ENCODE peak calls at places on chromosome X, in eight cellular contexts. D is mesendoderm; S is sigmoid colon; V is vagina; J is astrocyte of the spinal cord; R is GM23248; O is effector memory CD4-positive, alpha-beta T cell; A is astrocyte of the cerebellum. X is an unnamed sample.

GRCh38 chrX:80550722-80551121 is 130.5 kb downstream of the TENT5D start:
- DNase-seq in D (peak; percentile 76), S (no peak), V (no peak), J (no peak), R (peak; percentile 0), O (no peak), A (no peak), X (no peak)

GRCh38 chrX:155880586-155881157 is 473 bp upstream of the VAMP7 start:
- DNase-seq in D (no peak), S (no peak), V (no peak), J (no peak), R (peak; percentile 52), O (no peak), A (no peak), X (no peak)

GRCh38 chrX:97374266-97374665 is 490.6 kb downstream of the RPA4 start:
- DNase-seq in D (no peak), S (no peak), V (no peak), J (no peak), R (no peak), O (no peak), A (no peak), X (no peak)

GRCh38 chrX:118530537-118530936 is 34.9 kb downstream of the DOCK11 start:
- DNase-seq in D (no peak), S (no peak), V (no peak), J (no peak), R (peak; percentile 58), O (no peak), A (no peak), X (no peak)

GRCh38 chrX:100812216-100813158 is 7.7 kb upstream of the CSTF2 start:
- DNase-seq in D (peak; percentile 87), S (no peak), V (no peak), J (no peak), R (no peak), O (no peak), A (no peak), X (no peak)

GRCh38 chrX:150449313-150449712 is 86.2 kb downstream of the MAMLD1 start:
- DNase-seq in D (no peak), S (no peak), V (no peak), J (no peak), R (no peak), O (no peak), A (no peak), X (no peak)

GRCh38 chrX:11329016-11329415 is 35.8 kb downstream of the AMELX start:
- DNase-seq in D (no peak), S (no peak), V (no peak), J (no peak), R (peak; percentile 47), O (no peak), A (no peak), X (no peak)

GRCh38 chrX:109886122-109886761 is 116.7 kb upstream of the TMEM164 start:
- DNase-seq in D (peak; percentile 39), S (no peak), V (no peak), J (peak; percentile 37), R (peak; percentile 62), O (no peak), A (peak; percentile 34), X (no peak)

GRCh38 chrX:11049976-11050375 is 61.2 kb upstream of the HCCS start:
- DNase-seq in D (no peak), S (no peak), V (no peak), J (no peak), R (no peak), O (no peak), A (no peak), X (no peak)

GRCh38 chrX:16305187-16305586 is 137.9 kb downstream of the MAGEB17 start:
- DNase-seq in D (no peak), S (no peak), V (no peak), J (no peak), R (no peak), O (no peak), A (no peak), X (no peak)

GRCh38 chrX:69070949-69071650 is 94.2 kb downstream of the PJA1 start:
- DNase-seq in D (no peak), S (peak; percentile 76), V (no peak), J (no peak), R (peak; percentile 25), O (no peak), A (no peak), X (no peak)

GRCh38 chrX:138928737-138929459 is 217.4 kb upstream of the FGF13 start:
- DNase-seq in D (no peak), S (no peak), V (no peak), J (no peak), R (no peak), O (no peak), A (no peak), X (no peak)

GRCh38 chrX:150352581-150352980 is 10.5 kb upstream of the MAMLD1 start:
- DNase-seq in D (no peak), S (no peak), V (no peak), J (no peak), R (no peak), O (no peak), A (no peak), X (no peak)

GRCh38 chrX:21770631-21771321 is 12.9 kb upstream of the SMPX start:
- DNase-seq in D (peak; percentile 61), S (no peak), V (no peak), J (no peak), R (no peak), O (no peak), A (no peak), X (no peak)

GRCh38 chrX:118499295-118499694 is 3.7 kb downstream of the DOCK11 start:
- DNase-seq in D (peak; percentile 61), S (no peak), V (no peak), J (no peak), R (no peak), O (no peak), A (no peak), X (no peak)

GRCh38 chrX:40148439-40149285 is 50.9 kb upstream of the BCOR start:
- DNase-seq in D (peak; percentile 45), S (no peak), V (no peak), J (no peak), R (no peak), O (no peak), A (no peak), X (no peak)

GRCh38 chrX:11557120-11557519 is 108.6 kb downstream of the ARHGAP6 start:
- DNase-seq in D (no peak), S (no peak), V (no peak), J (peak; percentile 53), R (peak; percentile 77), O (no peak), A (peak; percentile 6), X (peak; percentile 12)

GRCh38 chrX:103467156-103467555 is 52.1 kb downstream of the RAB40A start:
- DNase-seq in D (no peak), S (no peak), V (no peak), J (no peak), R (peak; percentile 26), O (no peak), A (no peak), X (no peak)

GRCh38 chrX:116185163-116185562 is 14.6 kb downstream of the AGTR2 start:
- DNase-seq in D (no peak), S (no peak), V (no peak), J (no peak), R (no peak), O (no peak), A (no peak), X (no peak)

GRCh38 chrX:14029425-14030247 is at the start of gene GEMIN8:
- DNase-seq in D (peak; percentile 94), S (peak; percentile 94), V (no peak), J (peak; percentile 92), R (peak; percentile 88), O (peak; percentile 87), A (peak; percentile 42), X (peak; percentile 44)

GRCh38 chrX:14029039-14029424 is 660 bp downstream of the GEMIN8 start:
- DNase-seq in D (peak; percentile 51), S (no peak), V (no peak), J (no peak), R (no peak), O (no peak), A (no peak), X (no peak)

GRCh38 chrX:14027031-14027430 is 2.7 kb downstream of the GEMIN8 start:
- DNase-seq in D (no peak), S (no peak), V (no peak), J (peak; percentile 17), R (peak; percentile 23), O (no peak), A (no peak), X (no peak)

GRCh38 chrX:14027511-14028019 is 2.1 kb downstream of the GEMIN8 start:
- DNase-seq in D (no peak), S (no peak), V (no peak), J (peak; percentile 65), R (peak; percentile 77), O (no peak), A (no peak), X (no peak)

GRCh38 chrX:14028473-14028872 is 1.2 kb downstream of the GEMIN8 start:
- DNase-seq in D (no peak), S (no peak), V (no peak), J (no peak), R (no peak), O (no peak), A (no peak), X (no peak)
- H3K4me3 ChIP-seq in D (no peak overlapping the region), S (peak overlapping the region; percentile 62), V (no peak overlapping the region), J (peak overlapping the region; percentile 62), R (peak overlapping the region; percentile 89), O (no peak overlapping the region), A (no peak overlapping the region), X (no peak overlapping the region)

GRCh38 chrX:136783159-136783558 is 2.4 kb upstream of the ARHGEF6 start:
- DNase-seq in D (no peak), S (no peak), V (no peak), J (no peak), R (no peak), O (no peak), A (no peak), X (no peak)

GRCh38 chrX:136779346-136779781 is 1.4 kb downstream of the ARHGEF6 start:
- DNase-seq in D (no peak), S (no peak), V (no peak), J (no peak), R (peak; percentile 9), O (no peak), A (no peak), X (no peak)

GRCh38 chrX:136780738-136781137 is at the start of gene ARHGEF6:
- DNase-seq in D (no peak), S (no peak), V (no peak), J (no peak), R (peak; percentile 49), O (no peak), A (no peak), X (no peak)

GRCh38 chrX:136780241-136780640 is 491 bp downstream of the ARHGEF6 start:
- DNase-seq in D (no peak), S (no peak), V (no peak), J (no peak), R (peak; percentile 6), O (no peak), A (no peak), X (no peak)

GRCh38 chrX:136781180-136781797 is 557 bp upstream of the ARHGEF6 start:
- DNase-seq in D (no peak), S (no peak), V (no peak), J (no peak), R (peak; percentile 74), O (no peak), A (no peak), X (no peak)
- H3K4me3 ChIP-seq in D (no peak overlapping the region), S (peak overlapping the region; percentile 36), V (peak overlapping the region; percentile 28), J (no peak overlapping the region), R (peak overlapping the region; percentile 70), O (peak overlapping the region; percentile 16), A (no peak overlapping the region), X (no peak overlapping the region)

GRCh38 chrX:87517571-87518141 is at the start of gene KLHL4:
- DNase-seq in D (peak; percentile 98), S (no peak), V (no peak), J (peak; percentile 96), R (peak; percentile 5), O (no peak), A (peak; percentile 89), X (peak; percentile 79)
- H3K4me3 ChIP-seq in D (peak within 1 kb of the TSS; percentile 37), S (peak within 1 kb of the TSS; percentile 43), V (peak within 1 kb of the TSS; percentile 22), J (peak within 1 kb of the TSS; percentile 64), R (no peak within 1 kb of the TSS), O (no peak within 1 kb of the TSS), A (peak within 1 kb of the TSS; percentile 60), X (peak within 1 kb of the TSS; percentile 42)

GRCh38 chrX:99603076-99603814 is 806.8 kb downstream of the PCDH19 start:
- DNase-seq in D (peak; percentile 2), S (no peak), V (no peak), J (no peak), R (no peak), O (no peak), A (no peak), X (no peak)
- H3K4me3 ChIP-seq in D (no peak overlapping the region), S (no peak overlapping the region), V (no peak overlapping the region), J (no peak overlapping the region), R (no peak overlapping the region), O (no peak overlapping the region), A (no peak overlapping the region), X (no peak overlapping the region)

X was measured in kidney epithelial cell.